ENCODE peak calls at places on chromosomes 1 and 21, in five cellular contexts. One of them, this sample, is unnamed.

GRCh38 chr1:84617349-84617748 is 43.1 kb upstream of the CTBS start:
- DNase-seq in astrocyte: no peak
- DNase-seq in EL: no peak
- DNase-seq in WTC11: no peak
- DNase-seq in CD8-positive, alpha-beta memory T cell: no peak
- DNase-seq in this sample: no peak

GRCh38 chr1:179090923-179091322 is 9.1 kb downstream of the TOR3A start:
- DNase-seq in EL: no peak
- DNase-seq in WTC11: no peak
- DNase-seq in astrocyte: no peak
- DNase-seq in CD8-positive, alpha-beta memory T cell: no peak
- DNase-seq in this sample: no peak

GRCh38 chr1:1361982-1362423 is 3.6 kb upstream of the MXRA8 start:
- DNase-seq in WTC11: peak; percentile 45
- DNase-seq in astrocyte: peak; percentile 78
- DNase-seq in CD8-positive, alpha-beta memory T cell: no peak
- DNase-seq in EL: peak; percentile 85
- DNase-seq in this sample: peak; percentile 16

GRCh38 chr1:245579881-245580280 is 425.1 kb downstream of the KIF26B start:
- DNase-seq in astrocyte: no peak
- DNase-seq in CD8-positive, alpha-beta memory T cell: no peak
- DNase-seq in EL: no peak
- DNase-seq in WTC11: no peak
- DNase-seq in this sample: no peak

GRCh38 chr1:170162385-170163226 is 16.8 kb downstream of the NTMT2 start:
- DNase-seq in CD8-positive, alpha-beta memory T cell: no peak
- DNase-seq in EL: peak; percentile 91
- DNase-seq in astrocyte: peak; percentile 97
- DNase-seq in WTC11: peak; percentile 11
- DNase-seq in this sample: no peak

GRCh38 chr1:2632561-2633361 is at the start of gene MMEL1:
- DNase-seq in astrocyte: no peak
- DNase-seq in EL: no peak
- DNase-seq in CD8-positive, alpha-beta memory T cell: no peak
- DNase-seq in WTC11: no peak
- DNase-seq in this sample: no peak

GRCh38 chr1:33346921-33347649 is 26.2 kb upstream of the A3GALT2 start:
- DNase-seq in astrocyte: peak; percentile 92
- DNase-seq in EL: peak; percentile 98
- DNase-seq in WTC11: no peak
- DNase-seq in CD8-positive, alpha-beta memory T cell: no peak
- DNase-seq in this sample: no peak

GRCh38 chr1:109895720-109896504 is 14.7 kb upstream of the CSF1 start:
- DNase-seq in EL: peak; percentile 77
- DNase-seq in WTC11: no peak
- DNase-seq in astrocyte: peak; percentile 30
- DNase-seq in CD8-positive, alpha-beta memory T cell: no peak
- DNase-seq in this sample: no peak

GRCh38 chr1:18230840-18231239 is 123.2 kb downstream of the IGSF21 start:
- DNase-seq in astrocyte: no peak
- DNase-seq in EL: no peak
- DNase-seq in CD8-positive, alpha-beta memory T cell: no peak
- DNase-seq in WTC11: no peak
- DNase-seq in this sample: no peak

GRCh38 chr1:208025036-208025435 is 114.1 kb upstream of the CD34 start:
- DNase-seq in WTC11: no peak
- DNase-seq in EL: no peak
- DNase-seq in CD8-positive, alpha-beta memory T cell: no peak
- DNase-seq in astrocyte: peak; percentile 76
- DNase-seq in this sample: no peak

GRCh38 chr1:220680085-220680687 is 10.0 kb upstream of the C1orf115 start:
- DNase-seq in WTC11: no peak
- DNase-seq in astrocyte: peak; percentile 4
- DNase-seq in EL: peak; percentile 43
- DNase-seq in CD8-positive, alpha-beta memory T cell: no peak
- DNase-seq in this sample: no peak

GRCh38 chr1:160377585-160378206 is 10.8 kb downstream of the NHLH1 start:
- DNase-seq in WTC11: no peak
- DNase-seq in CD8-positive, alpha-beta memory T cell: no peak
- DNase-seq in EL: peak; percentile 77
- DNase-seq in astrocyte: peak; percentile 54
- DNase-seq in this sample: no peak

GRCh38 chr1:44634790-44635189 is 39.5 kb downstream of the TMEM53 start:
- DNase-seq in astrocyte: no peak
- DNase-seq in CD8-positive, alpha-beta memory T cell: no peak
- DNase-seq in WTC11: no peak
- DNase-seq in EL: no peak
- DNase-seq in this sample: no peak

GRCh38 chr1:8482844-8483436 is 165.0 kb downstream of the SLC45A1 start:
- DNase-seq in astrocyte: peak; percentile 34
- DNase-seq in WTC11: no peak
- DNase-seq in CD8-positive, alpha-beta memory T cell: no peak
- DNase-seq in EL: peak; percentile 20
- DNase-seq in this sample: no peak

GRCh38 chr1:117895482-117896114 is 33.8 kb downstream of the GDAP2 start:
- DNase-seq in CD8-positive, alpha-beta memory T cell: peak; percentile 29
- DNase-seq in WTC11: peak; percentile 48
- DNase-seq in EL: peak; percentile 83
- DNase-seq in astrocyte: peak; percentile 74
- DNase-seq in this sample: peak; percentile 53

GRCh38 chr1:119968068-119968492 is 71.8 kb upstream of the ADAM30 start:
- DNase-seq in astrocyte: no peak
- DNase-seq in CD8-positive, alpha-beta memory T cell: peak; percentile 46
- DNase-seq in WTC11: peak; percentile 86
- DNase-seq in EL: peak; percentile 60
- DNase-seq in this sample: peak; percentile 70

GRCh38 chr1:12708396-12708795 is 7.5 kb upstream of the AADACL3 start:
- DNase-seq in EL: no peak
- DNase-seq in astrocyte: no peak
- DNase-seq in WTC11: no peak
- DNase-seq in CD8-positive, alpha-beta memory T cell: no peak
- DNase-seq in this sample: no peak

GRCh38 chr1:117669572-117669971 is 63.7 kb downstream of the TENT5C start:
- DNase-seq in EL: no peak
- DNase-seq in CD8-positive, alpha-beta memory T cell: no peak
- DNase-seq in astrocyte: no peak
- DNase-seq in WTC11: no peak
- DNase-seq in this sample: no peak

GRCh38 chr1:36492491-36492890 is 9.8 kb upstream of the CSF3R start:
- DNase-seq in astrocyte: no peak
- DNase-seq in WTC11: no peak
- DNase-seq in EL: no peak
- DNase-seq in CD8-positive, alpha-beta memory T cell: no peak
- DNase-seq in this sample: no peak

GRCh38 chr1:223712184-223712855 is at the start of gene CAPN2:
- DNase-seq in astrocyte: peak; percentile 74
- DNase-seq in WTC11: peak; percentile 77
- DNase-seq in EL: peak; percentile 88
- DNase-seq in CD8-positive, alpha-beta memory T cell: peak; percentile 62
- DNase-seq in this sample: peak; percentile 51

GRCh38 chr1:170659404-170660035 is 4.4 kb upstream of the PRRX1 start:
- DNase-seq in CD8-positive, alpha-beta memory T cell: no peak
- DNase-seq in EL: no peak
- DNase-seq in astrocyte: no peak
- DNase-seq in WTC11: no peak
- DNase-seq in this sample: no peak

GRCh38 chr21:37055271-37055855 is 17.5 kb downstream of the PIGP start:
- DNase-seq in CD8-positive, alpha-beta memory T cell: no peak
- DNase-seq in WTC11: no peak
- DNase-seq in EL: no peak
- DNase-seq in astrocyte: no peak
- DNase-seq in this sample: no peak

GRCh38 chr1:211135342-211135950 is 1.5 kb upstream of the KCNH1 start:
- DNase-seq in EL: peak; percentile 65
- DNase-seq in astrocyte: peak; percentile 55
- DNase-seq in WTC11: no peak
- DNase-seq in CD8-positive, alpha-beta memory T cell: no peak
- DNase-seq in this sample: no peak

GRCh38 chr1:85295654-85296053 is 19.2 kb upstream of the BCL10 start:
- DNase-seq in WTC11: no peak
- DNase-seq in astrocyte: peak; percentile 14
- DNase-seq in CD8-positive, alpha-beta memory T cell: no peak
- DNase-seq in EL: no peak
- DNase-seq in this sample: no peak

GRCh38 chr1:235221653-235222052 is 60.6 kb upstream of the RBM34 start:
- DNase-seq in CD8-positive, alpha-beta memory T cell: no peak
- DNase-seq in WTC11: no peak
- DNase-seq in astrocyte: no peak
- DNase-seq in EL: no peak
- DNase-seq in this sample: no peak

GRCh38 chr1:5992814-5993552 is 758 bp upstream of the NPHP4 start:
- DNase-seq in EL: peak; percentile 32
- DNase-seq in CD8-positive, alpha-beta memory T cell: no peak
- DNase-seq in WTC11: no peak
- DNase-seq in astrocyte: no peak
- DNase-seq in this sample: no peak

GRCh38 chr1:154403300-154403943 is 1.7 kb upstream of the IL6R start:
- DNase-seq in WTC11: no peak
- DNase-seq in astrocyte: no peak
- DNase-seq in CD8-positive, alpha-beta memory T cell: peak; percentile 60
- DNase-seq in EL: no peak
- DNase-seq in this sample: peak; percentile 70

GRCh38 chr1:101137144-101138126 is 99.4 kb upstream of the S1PR1 start:
- DNase-seq in EL: peak; percentile 65
- DNase-seq in CD8-positive, alpha-beta memory T cell: peak; percentile 14
- DNase-seq in WTC11: no peak
- DNase-seq in astrocyte: peak; percentile 86
- DNase-seq in this sample: no peak

GRCh38 chr1:225448146-225448805 is 20.4 kb upstream of the LBR start:
- DNase-seq in astrocyte: no peak
- DNase-seq in EL: no peak
- DNase-seq in WTC11: no peak
- DNase-seq in CD8-positive, alpha-beta memory T cell: no peak
- DNase-seq in this sample: no peak

GRCh38 chr1:206979379-206980043 is 9.3 kb upstream of the FCAMR start:
- DNase-seq in astrocyte: peak; percentile 20
- DNase-seq in WTC11: no peak
- DNase-seq in EL: peak; percentile 15
- DNase-seq in CD8-positive, alpha-beta memory T cell: no peak
- DNase-seq in this sample: no peak

GRCh38 chr1:242718967-242719366 is 194.5 kb upstream of the PLD5 start:
- DNase-seq in CD8-positive, alpha-beta memory T cell: no peak
- DNase-seq in astrocyte: no peak
- DNase-seq in EL: no peak
- DNase-seq in WTC11: no peak
- DNase-seq in this sample: no peak

GRCh38 chr1:8097908-8098307 is 71.8 kb upstream of the ERRFI1 start:
- DNase-seq in CD8-positive, alpha-beta memory T cell: no peak
- DNase-seq in astrocyte: no peak
- DNase-seq in EL: no peak
- DNase-seq in WTC11: no peak
- DNase-seq in this sample: no peak

GRCh38 chr1:145895471-145895870 is 9.8 kb upstream of the ANKRD35 start:
- DNase-seq in EL: no peak
- DNase-seq in astrocyte: no peak
- DNase-seq in WTC11: no peak
- DNase-seq in CD8-positive, alpha-beta memory T cell: no peak
- DNase-seq in this sample: no peak

GRCh38 chr1:67749844-67750689 is 65.1 kb downstream of the GADD45A start:
- DNase-seq in EL: peak; percentile 83
- DNase-seq in astrocyte: peak; percentile 90
- DNase-seq in WTC11: no peak
- DNase-seq in CD8-positive, alpha-beta memory T cell: no peak
- DNase-seq in this sample: no peak

GRCh38 chr1:181479137-181479745 is 4.1 kb upstream of the CACNA1E start:
- DNase-seq in WTC11: peak; percentile 56
- DNase-seq in astrocyte: peak; percentile 51
- DNase-seq in CD8-positive, alpha-beta memory T cell: no peak
- DNase-seq in EL: peak; percentile 57
- DNase-seq in this sample: peak; percentile 15

GRCh38 chr1:107739651-107740050 is 225.3 kb downstream of the VAV3 start:
- DNase-seq in astrocyte: no peak
- DNase-seq in CD8-positive, alpha-beta memory T cell: no peak
- DNase-seq in EL: no peak
- DNase-seq in WTC11: no peak
- DNase-seq in this sample: no peak

GRCh38 chr1:70947864-70948263 is 99.8 kb downstream of the PTGER3 start:
- DNase-seq in CD8-positive, alpha-beta memory T cell: no peak
- DNase-seq in EL: no peak
- DNase-seq in astrocyte: no peak
- DNase-seq in WTC11: no peak
- DNase-seq in this sample: no peak

GRCh38 chr21:46639489-46640386 is 4.3 kb downstream of the PRMT2 start:
- DNase-seq in EL: peak; percentile 26
- DNase-seq in CD8-positive, alpha-beta memory T cell: peak; percentile 30
- DNase-seq in WTC11: no peak
- DNase-seq in astrocyte: no peak
- DNase-seq in this sample: no peak

GRCh38 chr1:234326493-234327366 is 46.5 kb upstream of the COA6 start:
- DNase-seq in astrocyte: no peak
- DNase-seq in WTC11: peak; percentile 79
- DNase-seq in EL: peak; percentile 69
- DNase-seq in CD8-positive, alpha-beta memory T cell: peak; percentile 57
- DNase-seq in this sample: peak; percentile 47